ENCODE peak calls at places on chromosomes 2 and 18, in six cellular contexts. One of them, this sample, is unnamed.
A peak's percentile ranks its signal among the peaks of the same experiment; 100 is the strongest.

GRCh38 chr2:179272406-179273192 is 8.0 kb upstream of the SESTD1 start:
- DNase-seq in NCI-H460: peak; percentile 61
- DNase-seq in ascending aorta: no peak
- DNase-seq in spleen: no peak
- DNase-seq in pulmonary artery endothelial cell: no peak
- DNase-seq in head of caudate nucleus: no peak
- DNase-seq in this sample: peak; percentile 32

GRCh38 chr2:7516447-7517121 is 599.4 kb downstream of the RNF144A start:
- DNase-seq in spleen: no peak
- DNase-seq in ascending aorta: no peak
- DNase-seq in NCI-H460: no peak
- DNase-seq in head of caudate nucleus: no peak
- DNase-seq in pulmonary artery endothelial cell: no peak
- DNase-seq in this sample: no peak

GRCh38 chr18:79964330-79965118 is at the start of gene HSBP1L1:
- DNase-seq in pulmonary artery endothelial cell: no peak
- DNase-seq in head of caudate nucleus: no peak
- DNase-seq in spleen: peak; percentile 95
- DNase-seq in ascending aorta: no peak
- DNase-seq in NCI-H460: peak; percentile 58
- DNase-seq in this sample: peak; percentile 57

GRCh38 chr2:142754182-142754581 is 123.3 kb upstream of the KYNU start:
- DNase-seq in pulmonary artery endothelial cell: no peak
- DNase-seq in spleen: no peak
- DNase-seq in head of caudate nucleus: no peak
- DNase-seq in NCI-H460: peak; percentile 84
- DNase-seq in ascending aorta: no peak
- DNase-seq in this sample: peak; percentile 78

GRCh38 chr18:75211002-75211621 is 515 bp downstream of the TSHZ1 start:
- DNase-seq in ascending aorta: no peak
- DNase-seq in pulmonary artery endothelial cell: no peak
- DNase-seq in NCI-H460: no peak
- DNase-seq in head of caudate nucleus: no peak
- DNase-seq in spleen: peak; percentile 87
- DNase-seq in this sample: no peak

GRCh38 chr2:55025627-55026026 is 24.6 kb downstream of the RTN4 start:
- DNase-seq in pulmonary artery endothelial cell: no peak
- DNase-seq in head of caudate nucleus: no peak
- DNase-seq in ascending aorta: no peak
- DNase-seq in NCI-H460: no peak
- DNase-seq in spleen: no peak
- DNase-seq in this sample: no peak

GRCh38 chr18:27652480-27653121 is 467.5 kb upstream of the CHST9 start:
- DNase-seq in head of caudate nucleus: no peak
- DNase-seq in spleen: no peak
- DNase-seq in pulmonary artery endothelial cell: no peak
- DNase-seq in ascending aorta: no peak
- DNase-seq in NCI-H460: no peak
- DNase-seq in this sample: no peak

GRCh38 chr18:55401275-55401620 is 186.7 kb downstream of the TCF4 start:
- DNase-seq in ascending aorta: no peak
- DNase-seq in pulmonary artery endothelial cell: no peak
- DNase-seq in NCI-H460: no peak
- DNase-seq in spleen: no peak
- DNase-seq in head of caudate nucleus: no peak
- DNase-seq in this sample: no peak

GRCh38 chr2:221541131-221541735 is 30.9 kb downstream of the EPHA4 start:
- DNase-seq in NCI-H460: no peak
- DNase-seq in pulmonary artery endothelial cell: no peak
- DNase-seq in ascending aorta: no peak
- DNase-seq in spleen: no peak
- DNase-seq in head of caudate nucleus: no peak
- DNase-seq in this sample: no peak

GRCh38 chr18:8703781-8704301 is 1.5 kb upstream of the MTCL1 start:
- DNase-seq in pulmonary artery endothelial cell: no peak
- DNase-seq in NCI-H460: no peak
- DNase-seq in spleen: peak; percentile 77
- DNase-seq in ascending aorta: no peak
- DNase-seq in head of caudate nucleus: no peak
- DNase-seq in this sample: no peak

GRCh38 chr2:156845806-156846558 is 409.8 kb downstream of the GPD2 start:
- DNase-seq in pulmonary artery endothelial cell: no peak
- DNase-seq in ascending aorta: no peak
- DNase-seq in spleen: no peak
- DNase-seq in head of caudate nucleus: no peak
- DNase-seq in NCI-H460: no peak
- DNase-seq in this sample: no peak

GRCh38 chr2:62382122-62382521 is 123.9 kb downstream of the TMEM17 start:
- DNase-seq in pulmonary artery endothelial cell: peak; percentile 79
- DNase-seq in ascending aorta: peak; percentile 18
- DNase-seq in head of caudate nucleus: no peak
- DNase-seq in spleen: no peak
- DNase-seq in NCI-H460: no peak
- DNase-seq in this sample: no peak

GRCh38 chr2:241859436-241860183 is 916 bp upstream of the PDCD1 start:
- DNase-seq in spleen: peak; percentile 80
- DNase-seq in head of caudate nucleus: peak; percentile 58
- DNase-seq in pulmonary artery endothelial cell: no peak
- DNase-seq in ascending aorta: no peak
- DNase-seq in NCI-H460: no peak
- DNase-seq in this sample: no peak

GRCh38 chr18:70243545-70243944 is 38.1 kb upstream of the RTTN start:
- DNase-seq in ascending aorta: no peak
- DNase-seq in pulmonary artery endothelial cell: no peak
- DNase-seq in NCI-H460: peak; percentile 35
- DNase-seq in head of caudate nucleus: no peak
- DNase-seq in spleen: no peak
- DNase-seq in this sample: peak; percentile 83

GRCh38 chr2:32058130-32058529 is 5.2 kb upstream of the SPAST start:
- DNase-seq in spleen: no peak
- DNase-seq in ascending aorta: no peak
- DNase-seq in head of caudate nucleus: no peak
- DNase-seq in NCI-H460: no peak
- DNase-seq in pulmonary artery endothelial cell: no peak
- DNase-seq in this sample: peak; percentile 56

GRCh38 chr2:217616936-217617335 is 385.9 kb downstream of the TNS1 start:
- DNase-seq in spleen: no peak
- DNase-seq in ascending aorta: no peak
- DNase-seq in NCI-H460: no peak
- DNase-seq in head of caudate nucleus: no peak
- DNase-seq in pulmonary artery endothelial cell: no peak
- DNase-seq in this sample: no peak

GRCh38 chr18:31957728-31958127 is 14.8 kb upstream of the TRAPPC8 start:
- DNase-seq in head of caudate nucleus: no peak
- DNase-seq in pulmonary artery endothelial cell: no peak
- DNase-seq in ascending aorta: no peak
- DNase-seq in spleen: no peak
- DNase-seq in NCI-H460: no peak
- DNase-seq in this sample: no peak

GRCh38 chr2:30527411-30527810 is 80.4 kb downstream of the LCLAT1 start:
- DNase-seq in head of caudate nucleus: no peak
- DNase-seq in spleen: no peak
- DNase-seq in NCI-H460: no peak
- DNase-seq in ascending aorta: no peak
- DNase-seq in pulmonary artery endothelial cell: no peak
- DNase-seq in this sample: no peak

GRCh38 chr2:175123254-175123653 is 44.7 kb downstream of the ATF2 start:
- DNase-seq in pulmonary artery endothelial cell: no peak
- DNase-seq in ascending aorta: no peak
- DNase-seq in NCI-H460: no peak
- DNase-seq in spleen: no peak
- DNase-seq in head of caudate nucleus: no peak
- DNase-seq in this sample: no peak

GRCh38 chr2:173866858-173867620 is 98.1 kb downstream of the SP3 start:
- DNase-seq in pulmonary artery endothelial cell: no peak
- DNase-seq in ascending aorta: no peak
- DNase-seq in spleen: no peak
- DNase-seq in NCI-H460: no peak
- DNase-seq in head of caudate nucleus: no peak
- DNase-seq in this sample: no peak